ENCODE peak calls at places on chromosomes 13 and 19, in six cellular contexts. L is H1, K is HepG2, N is HCT116, Y is GM12878, P is K562. T is an unnamed sample.

GRCh38 chr19:42563352-42564210 is 31.1 kb downstream of the CEACAM8 start:
- DNase-seq in L (no peak), K (peak; percentile 39), N (peak; percentile 43), Y (no peak), P (peak; percentile 66), T (no peak)

GRCh38 chr13:26656919-26657318 is 99.4 kb downstream of the WASF3 start:
- DNase-seq in L (no peak), K (peak; percentile 24), N (no peak), Y (no peak), P (no peak), T (no peak)

GRCh38 chr19:11138659-11139526 is 16.7 kb downstream of the SPC24 start:
- DNase-seq in L (no peak), K (peak; percentile 54), N (no peak), Y (no peak), P (peak; percentile 30), T (no peak)

GRCh38 chr13:55464222-55464621 is 1676.5 kb upstream of the PRR20A start:
- DNase-seq in L (no peak), K (no peak), N (no peak), Y (no peak), P (no peak), T (no peak)

GRCh38 chr13:91123456-91124127 is 223.9 kb upstream of the MIR17HG start:
- DNase-seq in L (no peak), K (no peak), N (no peak), Y (no peak), P (no peak), T (peak; percentile 8)

GRCh38 chr13:44263920-44264610 is 109.6 kb upstream of the SERP2 start:
- DNase-seq in L (no peak), K (no peak), N (no peak), Y (no peak), P (no peak), T (no peak)

GRCh38 chr13:26895081-26895807 is 134.7 kb upstream of the GPR12 start:
- DNase-seq in L (no peak), K (no peak), N (no peak), Y (no peak), P (no peak), T (no peak)

GRCh38 chr19:39408392-39409206 is 2.0 kb downstream of the ZFP36 start:
- DNase-seq in L (no peak), K (no peak), N (peak; percentile 68), Y (no peak), P (no peak), T (no peak)

GRCh38 chr19:32675720-32676185 is at the start of gene RGS9BP:
- DNase-seq in L (no peak), K (peak; percentile 36), N (no peak), Y (no peak), P (peak; percentile 83), T (no peak)

GRCh38 chr19:4012092-4012974 is 4.8 kb downstream of the PIAS4 start:
- DNase-seq in L (no peak), K (no peak), N (no peak), Y (no peak), P (no peak), T (no peak)

GRCh38 chr13:50401721-50402510 is 386.7 kb downstream of the KCNRG start:
- DNase-seq in L (no peak), K (no peak), N (no peak), Y (no peak), P (no peak), T (no peak)

GRCh38 chr13:47549219-47549752 is 451.8 kb downstream of the SUCLA2 start:
- DNase-seq in L (no peak), K (no peak), N (no peak), Y (no peak), P (no peak), T (no peak)

GRCh38 chr19:28012361-28012760 is 1200.6 kb downstream of the UQCRFS1 start:
- DNase-seq in L (peak; percentile 13), K (no peak), N (no peak), Y (no peak), P (peak; percentile 18), T (no peak)

DNA sequence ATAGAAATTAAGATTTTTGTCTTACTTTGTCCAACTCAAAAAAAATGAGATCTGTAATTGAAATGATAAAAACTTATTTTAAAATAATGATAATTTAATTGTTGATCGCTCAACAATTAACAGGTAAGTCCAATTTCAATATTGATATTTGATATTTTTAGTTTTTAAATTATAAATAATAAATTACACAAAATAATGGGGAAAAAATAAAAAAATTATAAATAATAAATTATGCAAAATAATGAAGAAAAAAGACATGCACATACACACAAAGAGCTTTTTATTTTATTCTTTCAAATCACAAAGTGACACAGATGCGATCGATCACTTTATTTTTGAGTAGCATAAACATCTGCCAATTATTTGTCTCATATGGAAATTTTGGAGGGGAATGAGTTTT is 40.8 kb downstream of the KCTD12 start:
- DNase-seq in L (no peak), K (no peak), N (no peak), Y (no peak), P (no peak), T (no peak)
- H3K9ac ChIP-seq in L (no peak overlapping the region), K (no peak overlapping the region), N (no peak overlapping the region), Y (no peak overlapping the region), P (no peak overlapping the region), T (no peak overlapping the region)

GRCh38 chr13:42039946-42040729 is 8.3 kb upstream of the DGKH start:
- DNase-seq in L (no peak), K (no peak), N (peak; percentile 35), Y (peak; percentile 25), P (peak; percentile 87), T (no peak)
- TF ChIP-seq ZNF274 in L (no peak), K (no peak), N (no peak), Y (no peak), P (no peak), T (no peak)

GRCh38 chr19:34480491-34480890 is 1.1 kb upstream of the WTIP start:
- DNase-seq in L (no peak), K (no peak), N (no peak), Y (no peak), P (no peak), T (no peak)
- TF ChIP-seq YY1 in L (no peak), K (no peak), N (no peak), Y (no peak), P (no peak), T (no peak)

GRCh38 chr19:38360839-38361631 is 13.3 kb upstream of the PSMD8 start:
- DNase-seq in L (no peak), K (no peak), N (no peak), Y (no peak), P (peak; percentile 39), T (no peak)
- H3K9ac ChIP-seq in L (no peak overlapping the region), K (no peak overlapping the region), N (no peak overlapping the region), Y (no peak overlapping the region), P (no peak overlapping the region), T (peak overlapping the region; percentile 76)

DNA sequence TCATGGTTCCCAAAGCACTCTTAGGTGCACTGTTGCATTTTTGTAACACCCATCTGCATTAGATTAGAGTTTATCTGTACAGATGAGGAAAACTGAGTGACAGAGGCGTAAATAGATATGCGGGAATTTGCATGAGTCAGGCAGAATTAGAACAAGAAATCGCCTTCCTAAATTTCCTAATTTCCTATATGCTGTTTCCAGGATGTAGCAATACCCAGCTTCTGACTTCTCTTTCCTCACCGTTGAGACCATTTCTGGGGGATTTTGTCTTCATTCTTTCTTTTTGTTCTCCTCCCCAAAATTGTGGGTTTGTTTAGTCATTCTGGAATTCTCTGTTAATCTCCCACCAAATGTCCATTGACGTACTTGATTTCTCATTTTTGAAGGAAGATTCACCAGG is 10.6 kb upstream of the ZNF792 start:
- DNase-seq in L (no peak), K (no peak), N (no peak), Y (no peak), P (no peak), T (no peak)
- TF ChIP-seq ZNF274 in L (no peak), K (no peak), N (no peak), Y (no peak), P (no peak), T (no peak)

DNA sequence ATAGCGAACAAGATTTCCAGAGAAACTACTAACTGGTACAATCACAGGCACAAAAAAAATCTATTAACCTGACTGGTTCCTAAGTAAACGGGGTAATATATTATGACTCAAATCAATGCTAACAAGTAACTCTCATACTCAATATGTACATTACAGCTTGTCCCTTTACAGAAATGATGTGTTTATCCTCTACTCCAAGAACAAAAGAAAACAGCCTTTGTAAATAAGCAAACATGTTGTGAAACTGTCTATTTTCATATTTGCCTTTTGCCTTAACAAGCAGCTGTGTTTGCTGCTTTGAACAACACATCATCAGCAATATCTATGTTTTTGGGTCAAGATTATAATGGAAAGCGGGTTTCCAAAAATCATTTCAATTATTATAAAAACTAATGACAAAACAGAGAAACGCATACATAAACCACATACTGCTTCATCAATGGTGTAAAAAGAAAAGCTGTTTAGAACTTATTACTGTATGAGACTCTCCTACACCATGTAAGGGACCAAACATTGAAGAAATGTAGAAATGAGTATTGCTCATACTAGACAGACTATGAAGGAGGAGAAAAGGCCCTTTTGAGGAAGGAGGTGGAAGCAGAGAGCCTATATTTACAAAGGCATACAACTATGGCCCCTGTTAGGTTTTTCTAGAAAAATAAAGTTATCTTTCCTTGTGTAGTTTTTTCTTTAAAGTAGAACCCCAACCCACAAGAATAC is 14.8 kb downstream of the TBC1D4 start:
- DNase-seq in L (no peak), K (peak; percentile 27), N (no peak), Y (no peak), P (no peak), T (no peak)
- TF ChIP-seq YY1 in L (no peak), K (no peak), N (no peak), Y (no peak), P (no peak), T (no peak)

DNA sequence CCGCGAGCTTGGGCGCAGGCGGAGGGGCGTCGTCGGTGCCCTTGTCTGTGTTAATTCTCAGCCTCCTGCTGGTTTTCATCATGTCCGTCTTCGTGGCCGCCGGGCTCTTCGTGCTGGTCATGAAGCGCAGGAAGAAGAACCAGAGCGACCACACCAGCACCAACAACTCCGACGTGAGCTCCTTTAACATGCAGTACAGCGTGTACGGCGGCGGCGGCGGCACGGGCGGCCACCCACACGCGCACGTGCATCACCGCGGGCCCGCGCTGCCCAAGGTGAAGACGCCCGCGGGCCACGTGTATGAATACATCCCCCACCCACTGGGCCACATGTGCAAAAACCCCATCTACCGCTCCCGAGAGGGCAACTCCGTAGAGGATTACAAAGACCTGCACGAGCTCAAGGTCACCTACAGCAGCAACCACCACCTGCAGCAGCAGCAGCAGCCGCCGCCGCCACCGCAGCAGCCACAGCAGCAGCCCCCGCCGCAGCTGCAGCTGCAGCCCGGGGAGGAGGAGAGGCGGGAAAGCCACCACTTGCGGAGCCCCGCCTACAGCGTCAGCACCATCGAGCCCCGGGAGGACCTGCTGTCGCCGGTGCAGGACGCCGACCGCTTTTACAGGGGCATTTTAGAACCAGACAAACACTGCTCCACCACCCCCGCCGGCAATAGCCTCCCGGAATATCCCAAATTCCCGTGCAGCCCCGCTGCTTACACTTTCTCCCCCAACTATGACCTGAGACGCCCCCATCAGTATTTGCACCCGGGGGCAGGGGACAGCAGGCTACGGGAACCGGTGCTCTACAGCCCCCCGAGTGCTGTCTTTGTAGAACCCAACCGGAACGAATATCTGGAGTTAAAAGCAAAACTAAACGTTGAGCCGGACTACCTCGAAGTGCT is 6.4 kb downstream of the SLITRK5 start:
- DNase-seq in L (no peak), K (peak; percentile 1), N (no peak), Y (no peak), P (no peak), T (no peak)
- H3K9ac ChIP-seq in L (no peak overlapping the region), K (no peak overlapping the region), N (no peak overlapping the region), Y (no peak overlapping the region), P (no peak overlapping the region), T (no peak overlapping the region)

DNA sequence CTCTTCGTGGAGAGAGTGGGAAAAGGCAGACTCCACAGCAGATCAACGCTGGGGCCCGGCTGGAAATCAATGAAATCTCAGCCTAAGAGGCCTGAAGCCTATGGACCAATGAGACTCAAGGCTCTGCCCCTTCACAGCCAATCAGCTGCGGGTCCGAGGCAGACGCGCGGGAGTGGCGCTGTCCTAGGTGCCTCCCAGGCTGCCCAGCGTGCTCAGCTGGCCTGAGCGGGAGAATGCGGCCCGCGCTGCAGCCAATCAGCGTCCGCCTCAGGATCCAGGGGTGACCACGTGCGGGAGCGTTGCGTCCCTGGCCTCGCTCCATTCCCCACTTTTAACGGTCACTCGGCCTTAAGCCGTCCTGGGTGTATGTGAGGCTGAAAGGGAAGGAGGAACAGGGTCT is at the start of gene ZBTB32:
- DNase-seq in L (no peak), K (no peak), N (no peak), Y (no peak), P (peak; percentile 95), T (no peak)
- TF ChIP-seq ZNF274 in L (no peak), K (no peak), N (no peak), Y (no peak), P (no peak), T (no peak)

T was measured in NT2/D1.